ENCODE peak calls at places on chromosomes 12 and 14, in four cellular contexts. D is SJCRH30, L is uterus, U is MM.1S. Z is an unnamed sample.

GRCh38 chr14:60357551-60357930 is 108.5 kb downstream of the PPM1A start:
- DNase-seq in D (no peak), L (no peak), U (no peak), Z (no peak)

GRCh38 chr14:39430762-39431415 is 1.3 kb downstream of the FBXO33 start:
- DNase-seq in D (no peak), L (no peak), U (no peak), Z (no peak)

GRCh38 chr14:60756847-60757246 is 22.3 kb downstream of the MNAT1 start:
- DNase-seq in D (no peak), L (no peak), U (no peak), Z (no peak)

GRCh38 chr12:104596876-104597833 is 140.4 kb downstream of the CHST11 start:
- DNase-seq in D (no peak), L (no peak), U (no peak), Z (no peak)

GRCh38 chr12:26580619-26581018 is 252.4 kb downstream of the ITPR2 start:
- DNase-seq in D (no peak), L (no peak), U (no peak), Z (no peak)

GRCh38 chr12:38669530-38669929 is 235.9 kb downstream of the CPNE8 start:
- DNase-seq in D (no peak), L (no peak), U (no peak), Z (no peak)

GRCh38 chr12:78442454-78442801 is 422.1 kb upstream of the SYT1 start:
- DNase-seq in D (no peak), L (no peak), U (no peak), Z (no peak)

GRCh38 chr12:71780207-71780822 is 25.7 kb downstream of the RAB21 start:
- DNase-seq in D (no peak), L (no peak), U (peak; percentile 39), Z (no peak)

GRCh38 chr12:89544730-89545184 is 18.9 kb upstream of the POC1B start:
- DNase-seq in D (peak; percentile 97), L (no peak), U (no peak), Z (no peak)

GRCh38 chr12:108337235-108338223 is 1.6 kb downstream of the CMKLR1 start:
- DNase-seq in D (no peak), L (no peak), U (peak; percentile 15), Z (no peak)

GRCh38 chr14:89773151-89773550 is 181.4 kb downstream of the EFCAB11 start:
- DNase-seq in D (no peak), L (no peak), U (peak; percentile 61), Z (no peak)

GRCh38 chr12:100716658-100716948 is 78.0 kb upstream of the ANO4 start:
- DNase-seq in D (no peak), L (no peak), U (no peak), Z (no peak)

GRCh38 chr12:130831246-130831645 is 7.8 kb downstream of the STX2 start:
- DNase-seq in D (no peak), L (no peak), U (no peak), Z (no peak)

GRCh38 chr12:47753021-47754001 is 5.4 kb downstream of the RAPGEF3 start:
- DNase-seq in D (no peak), L (no peak), U (no peak), Z (peak; percentile 83)

GRCh38 chr12:52444647-52445595 is 7.0 kb downstream of the KRT6B start:
- DNase-seq in D (no peak), L (no peak), U (no peak), Z (no peak)

GRCh38 chr12:19189522-19189921 is 60.0 kb downstream of the PLEKHA5 start:
- DNase-seq in D (no peak), L (no peak), U (no peak), Z (no peak)

GRCh38 chr12:41365653-41366131 is 177.6 kb downstream of the PDZRN4 start:
- DNase-seq in D (peak; percentile 16), L (no peak), U (no peak), Z (no peak)

GRCh38 chr14:103735439-103735814 is 19.8 kb downstream of the ZFYVE21 start:
- DNase-seq in D (no peak), L (peak; percentile 15), U (no peak), Z (no peak)

GRCh38 chr14:37170237-37170636 is 2.2 kb downstream of the SLC25A21 start:
- DNase-seq in D (no peak), L (no peak), U (no peak), Z (no peak)

GRCh38 chr14:24712909-24713308 is 78.9 kb upstream of the GZMB start:
- DNase-seq in D (peak; percentile 10), L (no peak), U (no peak), Z (no peak)

GRCh38 chr14:55188686-55189295 is 2.6 kb downstream of the DLGAP5 start:
- DNase-seq in D (no peak), L (no peak), U (no peak), Z (no peak)

GRCh38 chr14:88798161-88798560 is 5.4 kb upstream of the EML5 start:
- DNase-seq in D (no peak), L (no peak), U (no peak), Z (no peak)

GRCh38 chr12:60257063-60257462 is 661.2 kb downstream of the SLC16A7 start:
- DNase-seq in D (no peak), L (no peak), U (no peak), Z (no peak)

GRCh38 chr12:48388938-48389337 is 38.2 kb upstream of the ZNF641 start:
- DNase-seq in D (no peak), L (no peak), U (no peak), Z (no peak)

GRCh38 chr12:100963381-100963780 is 168.8 kb downstream of the ANO4 start:
- DNase-seq in D (no peak), L (no peak), U (no peak), Z (no peak)

GRCh38 chr12:6157482-6157881 is 33.0 kb upstream of the VWF start:
- DNase-seq in D (no peak), L (no peak), U (no peak), Z (no peak)

GRCh38 chr12:68393398-68393797 is 61.2 kb upstream of the MDM1 start:
- DNase-seq in D (no peak), L (no peak), U (no peak), Z (no peak)

GRCh38 chr12:24505366-24506025 is 443.4 kb downstream of the BCAT1 start:
- DNase-seq in D (no peak), L (no peak), U (no peak), Z (no peak)

GRCh38 chr14:99573000-99573330 is 31.0 kb downstream of the CCDC85C start:
- DNase-seq in D (peak; percentile 8), L (no peak), U (no peak), Z (no peak)
- H3K4me1 ChIP-seq in D (peaks cover 74% of the 10 kb centered on the region), L (peaks cover 69% of the 10 kb centered on the region), U (no peaks in the 10 kb centered on the region), Z (no peaks in the 10 kb centered on the region)

GRCh38 chr14:22509751-22510300 is 79.2 kb downstream of the DAD1 start:
- DNase-seq in D (no peak), L (no peak), U (no peak), Z (no peak)

GRCh38 chr14:22509036-22509709 is 79.9 kb downstream of the DAD1 start:
- DNase-seq in D (no peak), L (no peak), U (no peak), Z (no peak)

GRCh38 chr14:22508662-22509035 is 80.4 kb downstream of the DAD1 start:
- DNase-seq in D (no peak), L (no peak), U (no peak), Z (no peak)

GRCh38 chr14:22512106-22512814 is 76.8 kb downstream of the DAD1 start:
- DNase-seq in D (peak; percentile 27), L (no peak), U (no peak), Z (no peak)

DNA sequence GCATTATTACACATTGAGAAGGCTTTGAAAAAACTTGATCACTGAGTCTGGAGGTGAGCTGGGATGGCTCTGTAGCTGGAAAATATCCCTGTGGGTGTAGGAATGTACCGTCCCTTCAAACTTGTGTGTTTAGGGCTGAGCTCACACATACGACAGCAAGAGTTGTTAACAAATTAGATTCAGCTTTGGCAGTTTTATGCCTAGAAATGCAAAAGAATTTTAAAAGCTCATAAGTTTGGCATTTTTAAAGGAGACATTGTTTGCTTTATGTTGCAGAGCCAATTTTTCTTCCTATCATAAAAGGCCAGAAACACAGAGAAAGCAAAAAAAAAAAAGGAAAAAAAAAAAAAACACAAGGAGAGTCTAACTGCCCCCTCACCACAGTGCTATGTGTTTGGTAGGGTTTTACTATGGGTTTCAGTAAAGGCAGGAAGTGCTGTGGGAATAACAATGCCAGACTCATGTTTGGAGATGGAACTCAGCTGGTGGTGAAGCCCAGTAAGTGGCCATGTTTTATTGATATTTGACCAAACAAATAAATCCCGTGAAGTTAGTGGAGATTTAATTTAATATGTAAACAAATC is 78.4 kb downstream of the DAD1 start:
- DNase-seq in D (no peak), L (no peak), U (no peak), Z (no peak)
- H3K4me1 ChIP-seq in D (peaks cover 61% of the 10 kb centered on the region), L (peaks cover 13% of the 10 kb centered on the region), U (peaks cover 6% of the 10 kb centered on the region), Z (peaks cover 69% of the 10 kb centered on the region)

GRCh38 chr14:73753887-73754880 is 40.0 kb upstream of the PNMA1 start:
- DNase-seq in D (no peak), L (no peak), U (no peak), Z (no peak)
- H3K4me1 ChIP-seq in D (peaks cover 71% of the 10 kb centered on the region), L (peaks cover 69% of the 10 kb centered on the region), U (peaks cover 10% of the 10 kb centered on the region), Z (no peaks in the 10 kb centered on the region)

GRCh38 chr12:50618864-50619609 is 114.3 kb downstream of the DIP2B start:
- DNase-seq in D (no peak), L (no peak), U (no peak), Z (no peak)
- H3K4me1 ChIP-seq in D (peaks cover 21% of the 10 kb centered on the region), L (no peaks in the 10 kb centered on the region), U (no peaks in the 10 kb centered on the region), Z (peaks cover 40% of the 10 kb centered on the region)

GRCh38 chr12:122366685-122367475 is 55.6 kb downstream of the CLIP1 start:
- DNase-seq in D (peak; percentile 46), L (peak; percentile 66), U (no peak), Z (peak; percentile 63)

GRCh38 chr12:122362758-122363157 is 59.7 kb downstream of the CLIP1 start:
- DNase-seq in D (no peak), L (no peak), U (no peak), Z (no peak)

GRCh38 chr12:122368361-122369073 is 54.0 kb downstream of the CLIP1 start:
- DNase-seq in D (peak; percentile 29), L (no peak), U (no peak), Z (no peak)

GRCh38 chr12:122363782-122364181 is 58.7 kb downstream of the CLIP1 start:
- DNase-seq in D (no peak), L (no peak), U (no peak), Z (peak; percentile 81)
- H3K4me1 ChIP-seq in D (peaks cover 24% of the 10 kb centered on the region), L (no peaks in the 10 kb centered on the region), U (no peaks in the 10 kb centered on the region), Z (no peaks in the 10 kb centered on the region)